ENCODE peak calls at places on chromosomes 16 and 17, in nine cellular contexts. B is CD4-positive, alpha-beta T cell; R is myocyte; C is Calu3; N is EL; V is omental fat pad; S is caudate nucleus; T is germinal center; Y is kidney glomerular epithelial cell. U is an unnamed sample.

GRCh38 chr16:67930678-67931211 is 917 bp downstream of the CTRL start:
- DNase-seq in B (no peak), R (no peak), C (no peak), N (no peak), V (no peak), S (no peak), T (no peak), Y (no peak), U (no peak)

GRCh38 chr16:50011707-50012106 is 13.3 kb upstream of the CNEP1R1 start:
- DNase-seq in B (no peak), R (peak; percentile 47), C (no peak), N (no peak), V (no peak), S (no peak), T (no peak), Y (no peak), U (no peak)

GRCh38 chr16:57740423-57741071 is 5.0 kb downstream of the KATNB1 start:
- DNase-seq in B (no peak), R (no peak), C (no peak), N (no peak), V (no peak), S (no peak), T (no peak), Y (no peak), U (no peak)

GRCh38 chr16:20167323-20167722 is 93.6 kb upstream of the GPR139 start:
- DNase-seq in B (no peak), R (no peak), C (no peak), N (no peak), V (no peak), S (no peak), T (no peak), Y (no peak), U (no peak)

GRCh38 chr17:74803971-74804370 is 27.8 kb upstream of the NAT9 start:
- DNase-seq in B (no peak), R (no peak), C (no peak), N (no peak), V (no peak), S (peak; percentile 61), T (no peak), Y (no peak), U (no peak)

GRCh38 chr17:80879723-80880649 is 111.7 kb upstream of the CHMP6 start:
- DNase-seq in B (no peak), R (no peak), C (no peak), N (no peak), V (no peak), S (no peak), T (no peak), Y (no peak), U (no peak)

GRCh38 chr17:67386965-67387551 is 10.0 kb downstream of the PITPNC1 start:
- DNase-seq in B (peak; percentile 49), R (peak; percentile 47), C (peak; percentile 78), N (peak; percentile 48), V (no peak), S (no peak), T (peak; percentile 19), Y (no peak), U (peak; percentile 75)

GRCh38 chr16:30839523-30840227 is 52.7 kb upstream of the ZNF629 start:
- DNase-seq in B (no peak), R (no peak), C (no peak), N (no peak), V (no peak), S (no peak), T (no peak), Y (no peak), U (peak; percentile 11)

GRCh38 chr16:69812213-69813014 is 50.3 kb downstream of the WWP2 start:
- DNase-seq in B (no peak), R (no peak), C (no peak), N (peak; percentile 11), V (no peak), S (no peak), T (no peak), Y (no peak), U (no peak)

GRCh38 chr16:10878644-10879498 is 1.9 kb downstream of the CIITA start:
- DNase-seq in B (no peak), R (no peak), C (peak; percentile 67), N (peak; percentile 55), V (peak; percentile 32), S (no peak), T (peak; percentile 61), Y (no peak), U (peak; percentile 35)

GRCh38 chr16:47143329-47143676 is 442 bp downstream of the NETO2 start:
- DNase-seq in B (peak; percentile 48), R (peak; percentile 59), C (peak; percentile 90), N (peak; percentile 78), V (no peak), S (no peak), T (peak; percentile 84), Y (peak; percentile 26), U (peak; percentile 92)

GRCh38 chr17:80263253-80264047 is 2.8 kb downstream of the RNF213 start:
- DNase-seq in B (peak; percentile 74), R (peak; percentile 86), C (peak; percentile 90), N (peak; percentile 93), V (peak; percentile 70), S (no peak), T (peak; percentile 88), Y (peak; percentile 73), U (peak; percentile 98)

GRCh38 chr17:83118071-83118841 is 38.8 kb downstream of the METRNL start:
- DNase-seq in B (no peak), R (no peak), C (no peak), N (no peak), V (peak; percentile 20), S (no peak), T (no peak), Y (no peak), U (no peak)

GRCh38 chr17:7497228-7497627 is 13.1 kb downstream of the POLR2A start:
- DNase-seq in B (no peak), R (no peak), C (no peak), N (no peak), V (no peak), S (no peak), T (no peak), Y (no peak), U (no peak)

GRCh38 chr16:14409563-14409962 is 220.5 kb downstream of the PARN start:
- DNase-seq in B (no peak), R (peak; percentile 51), C (peak; percentile 22), N (peak; percentile 96), V (no peak), S (no peak), T (no peak), Y (peak; percentile 84), U (no peak)

GRCh38 chr16:25433388-25433787 is 175.7 kb upstream of the ZKSCAN2 start:
- DNase-seq in B (no peak), R (no peak), C (no peak), N (no peak), V (no peak), S (no peak), T (no peak), Y (no peak), U (no peak)

GRCh38 chr16:68612996-68613395 is 32.1 kb upstream of the CDH3 start:
- DNase-seq in B (no peak), R (no peak), C (no peak), N (no peak), V (no peak), S (no peak), T (no peak), Y (no peak), U (no peak)

GRCh38 chr17:41962111-41962510 is 4.5 kb upstream of the CNP start:
- DNase-seq in B (no peak), R (peak; percentile 49), C (no peak), N (no peak), V (no peak), S (no peak), T (no peak), Y (no peak), U (no peak)

GRCh38 chr16:73384561-73384960 is 336.6 kb upstream of the ZFHX3 start:
- DNase-seq in B (no peak), R (no peak), C (no peak), N (no peak), V (no peak), S (no peak), T (no peak), Y (no peak), U (no peak)

GRCh38 chr17:19411641-19412040 is 609 bp downstream of the RNF112 start:
- DNase-seq in B (no peak), R (no peak), C (no peak), N (no peak), V (no peak), S (peak; percentile 82), T (no peak), Y (no peak), U (peak; percentile 20)

U was measured in DMS53.